ENCODE peak calls at places on chromosomes 4 and X, in six cellular contexts. V is upper lobe of left lung, T is K562, Y is sigmoid colon, K is endothelial cell of umbilical vein, G is spleen. R is an unnamed sample.

GRCh38 chr4:128583753-128584712 is 225.5 kb upstream of the JADE1 start:
- DNase-seq in V (no peak), T (no peak), Y (no peak), K (no peak), G (no peak), R (no peak)

GRCh38 chr4:15077969-15078368 is 75.7 kb downstream of the CPEB2 start:
- DNase-seq in V (no peak), T (no peak), Y (no peak), K (no peak), G (no peak), R (no peak)

GRCh38 chr4:72275381-72275780 is 243.6 kb downstream of the NPFFR2 start:
- DNase-seq in V (no peak), T (no peak), Y (no peak), K (no peak), G (no peak), R (no peak)

GRCh38 chrX:74295102-74295501 is 8.9 kb upstream of the ZCCHC13 start:
- DNase-seq in V (no peak), T (no peak), Y (no peak), K (no peak), G (no peak), R (no peak)

GRCh38 chr4:48329976-48330375 is 11.4 kb upstream of the SLAIN2 start:
- DNase-seq in V (no peak), T (no peak), Y (no peak), K (peak), G (no peak), R (no peak)

GRCh38 chr4:38803833-38804653 is 548 bp downstream of the TLR1 start:
- DNase-seq in V (no peak), T (no peak), Y (no peak), K (no peak), G (no peak), R (no peak)

GRCh38 chrX:108139303-108139702 is 47.7 kb downstream of the ATG4A start:
- DNase-seq in V (no peak), T (peak), Y (no peak), K (no peak), G (no peak), R (no peak)

GRCh38 chr4:52102587-52102986 is 51.5 kb downstream of the SPATA18 start:
- DNase-seq in V (no peak), T (no peak), Y (no peak), K (peak), G (no peak), R (no peak)

GRCh38 chr4:183200453-183200852 is 101.4 kb downstream of the WWC2 start:
- DNase-seq in V (peak), T (no peak), Y (no peak), K (peak), G (no peak), R (no peak)

GRCh38 chr4:184453402-184454160 is 20.8 kb downstream of the IRF2 start:
- DNase-seq in V (no peak), T (peak), Y (no peak), K (peak), G (no peak), R (no peak)

GRCh38 chrX:130467936-130468335 is 66.1 kb downstream of the RBMX2 start:
- DNase-seq in V (no peak), T (no peak), Y (no peak), K (no peak), G (no peak), R (no peak)

GRCh38 chr4:72326692-72327632 is 242.1 kb downstream of the ADAMTS3 start:
- DNase-seq in V (no peak), T (peak), Y (no peak), K (peak), G (no peak), R (no peak)

GRCh38 chrX:17154001-17154400 is 207.5 kb downstream of the REPS2 start:
- DNase-seq in V (no peak), T (no peak), Y (no peak), K (no peak), G (no peak), R (no peak)

GRCh38 chrX:139106111-139106510 is 394.6 kb upstream of the FGF13 start:
- DNase-seq in V (no peak), T (no peak), Y (no peak), K (no peak), G (no peak), R (no peak)

GRCh38 chr4:39627413-39627812 is 11.3 kb downstream of the SMIM14 start:
- DNase-seq in V (no peak), T (no peak), Y (no peak), K (no peak), G (no peak), R (no peak)

GRCh38 chr4:121192500-121192899 is 28.4 kb upstream of the TNIP3 start:
- DNase-seq in V (no peak), T (peak), Y (no peak), K (peak), G (no peak), R (no peak)

GRCh38 chr4:41613362-41613761 is 75.4 kb downstream of the LIMCH1 start:
- DNase-seq in V (no peak), T (no peak), Y (no peak), K (no peak), G (no peak), R (no peak)

GRCh38 chr4:33386761-33387160 is 2666.6 kb downstream of the PCDH7 start:
- DNase-seq in V (no peak), T (no peak), Y (no peak), K (no peak), G (no peak), R (no peak)

GRCh38 chr4:83821493-83821892 is 285.6 kb downstream of the GPAT3 start:
- DNase-seq in V (no peak), T (no peak), Y (no peak), K (no peak), G (no peak), R (no peak)

GRCh38 chrX:40360557-40360956 is 220.2 kb upstream of the ATP6AP2 start:
- DNase-seq in V (peak), T (no peak), Y (no peak), K (no peak), G (no peak), R (no peak)

GRCh38 chrX:71111141-71111843 is at the start of gene IL2RG:
- DNase-seq in V (no peak), T (peak), Y (no peak), K (no peak), G (peak), R (no peak)

GRCh38 chr4:24472514-24473308 is 111.6 kb downstream of the DHX15 start:
- DNase-seq in V (peak), T (peak), Y (peak), K (peak), G (peak), R (peak)

GRCh38 chr4:143396695-143397094 is 60.0 kb downstream of the GAB1 start:
- DNase-seq in V (no peak), T (no peak), Y (no peak), K (no peak), G (no peak), R (no peak)

GRCh38 chrX:106726485-106727437 is at the start of gene RNF128:
- DNase-seq in V (peak), T (no peak), Y (no peak), K (no peak), G (peak), R (peak)
- TF ChIP-seq POLR2AphosphoS5 in V (no peak), T (no peak), Y (no peak), K (no peak), G (no peak), R (no peak)

GRCh38 chr4:89303177-89303576 is 4.4 kb downstream of the GPRIN3 start:
- DNase-seq in V (no peak), T (no peak), Y (no peak), K (no peak), G (peak), R (no peak)
- TF ChIP-seq POLR2AphosphoS5 in V (no peak), T (no peak), Y (no peak), K (no peak), G (peak), R (no peak)

GRCh38 chr4:78058591-78059523 is 1.7 kb downstream of the FRAS1 start:
- DNase-seq in V (peak), T (no peak), Y (peak), K (peak), G (peak), R (peak)
- TF ChIP-seq POLR2AphosphoS5 in V (no peak), T (no peak), Y (no peak), K (no peak), G (no peak), R (no peak)

GRCh38 chr4:26885912-26886274 is 25.3 kb downstream of the STIM2 start:
- DNase-seq in V (no peak), T (no peak), Y (no peak), K (no peak), G (no peak), R (no peak)
- TF ChIP-seq POLR2AphosphoS5 in V (no peak), T (no peak), Y (no peak), K (no peak), G (peak), R (no peak)

GRCh38 chr4:58216461-58216860 is 1106.3 kb upstream of the IGFBP7 start:
- DNase-seq in V (no peak), T (no peak), Y (no peak), K (no peak), G (no peak), R (no peak)
- TF ChIP-seq POLR2AphosphoS5 in V (no peak), T (no peak), Y (no peak), K (no peak), G (no peak), R (no peak)

GRCh38 chrX:102345916-102346315 is 93.9 kb downstream of the NXF2B start:
- DNase-seq in V (no peak), T (peak), Y (peak), K (peak), G (peak), R (peak)
- TF ChIP-seq POLR2AphosphoS5 in V (no peak), T (no peak), Y (no peak), K (no peak), G (no peak), R (no peak)

GRCh38 chrX:102708900-102709299 is 3.3 kb upstream of the GPRASP2 start:
- DNase-seq in V (no peak), T (no peak), Y (no peak), K (no peak), G (no peak), R (no peak)

GRCh38 chrX:102711872-102712215 is 404 bp upstream of the GPRASP2 start:
- DNase-seq in V (no peak), T (no peak), Y (no peak), K (no peak), G (peak), R (no peak)

GRCh38 chrX:102714994-102715393 is 2.7 kb downstream of the GPRASP2 start:
- DNase-seq in V (no peak), T (no peak), Y (no peak), K (no peak), G (no peak), R (no peak)

GRCh38 chrX:102712967-102713677 is 874 bp downstream of the GPRASP2 start:
- DNase-seq in V (no peak), T (peak), Y (peak), K (peak), G (no peak), R (peak)

DNA sequence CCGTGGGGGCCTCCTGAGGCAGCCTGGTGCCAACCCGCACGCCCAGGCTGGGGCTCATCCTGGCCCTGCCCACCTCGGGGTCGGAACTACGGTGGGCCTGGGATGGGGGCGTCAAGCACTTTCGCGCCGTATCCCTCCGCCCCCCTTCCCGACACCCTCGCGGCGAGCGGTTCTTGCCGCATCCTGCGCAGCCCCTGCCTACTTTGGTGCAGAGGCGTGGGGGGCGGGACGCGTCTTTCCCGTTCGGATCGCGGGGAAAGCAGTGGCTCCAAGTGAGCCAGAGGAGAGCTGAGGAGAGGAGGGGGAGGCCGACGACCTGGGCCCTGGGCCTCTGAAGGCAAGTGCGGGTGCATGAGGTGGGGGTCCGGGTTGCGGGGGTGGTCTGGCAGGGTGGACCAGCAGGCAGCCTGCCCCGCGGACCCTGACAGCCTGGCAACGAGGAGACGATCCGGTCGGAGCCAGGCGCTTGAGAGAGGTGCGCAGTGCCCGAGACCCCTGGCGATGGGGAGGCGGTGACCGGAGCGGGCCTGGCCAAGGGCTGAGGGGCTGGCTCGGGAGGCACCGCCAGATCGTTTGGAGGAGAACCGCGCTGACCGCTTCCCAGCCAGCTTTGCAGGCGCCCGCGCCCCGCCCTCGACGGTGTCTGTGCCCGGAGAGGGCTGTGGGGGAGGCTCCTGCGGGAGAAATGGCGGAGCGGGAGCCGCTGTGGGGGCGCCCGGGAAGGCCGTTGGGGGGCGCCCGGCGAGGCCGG is at the start of gene GPRASP2:
- DNase-seq in V (peak), T (peak), Y (peak), K (peak), G (peak), R (peak)
- TF ChIP-seq POLR2AphosphoS5 in V (no peak), T (no peak), Y (peak), K (no peak), G (no peak), R (no peak)

DNA sequence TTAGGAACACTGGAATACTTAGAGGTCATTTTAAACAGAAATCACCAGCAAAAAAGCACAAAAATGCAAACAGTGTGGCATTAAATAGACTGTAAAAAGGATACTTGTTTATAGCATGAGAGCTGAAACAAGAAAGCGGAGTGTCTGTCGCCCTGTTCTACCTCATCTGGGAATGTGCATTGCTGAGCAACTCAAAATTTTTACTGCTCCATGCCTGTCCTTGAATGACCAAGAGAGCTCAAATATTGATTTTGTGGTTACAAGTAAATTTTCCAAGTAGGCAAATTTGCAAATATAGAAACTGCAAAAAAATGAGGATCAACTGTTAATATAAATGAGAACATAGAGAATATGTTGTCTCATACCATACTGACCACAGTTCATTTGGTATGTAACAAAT is 25.5 kb downstream of the AP1AR start:
- DNase-seq in V (no peak), T (no peak), Y (no peak), K (no peak), G (no peak), R (no peak)
- TF ChIP-seq POLR2AphosphoS5 in V (no peak), T (no peak), Y (no peak), K (no peak), G (no peak), R (no peak)

GRCh38 chrX:53433651-53434639 is at the start of gene HSD17B10:
- DNase-seq in V (peak), T (peak), Y (peak), K (peak), G (peak), R (peak)
- TF ChIP-seq POLR2AphosphoS5 in V (peak), T (peak), Y (peak), K (no peak), G (peak), R (no peak)